ENCODE peak calls at places on chromosomes 1 and 21, in seven cellular contexts. Y is epithelial cell of esophagus, B is PC-3, N is neural progenitor cell, C is WERI-Rb-1, Z is right cardiac atrium, I is AG04449. U is an unnamed sample.

GRCh38 chr1:153345187-153346066 is 3.2 kb downstream of the PGLYRP4 start:
- DNase-seq in Y (no peak), B (no peak), N (no peak), C (peak), Z (no peak), I (no peak), U (no peak)

GRCh38 chr1:39683591-39684312 is 7.5 kb downstream of the HPCAL4 start:
- DNase-seq in Y (no peak), B (no peak), N (peak), C (no peak), Z (peak), I (no peak), U (peak)

GRCh38 chr1:81912383-81912782 is 111.6 kb downstream of the ADGRL2 start:
- DNase-seq in Y (peak), B (peak), N (no peak), C (no peak), Z (no peak), I (no peak), U (no peak)

GRCh38 chr1:207495816-207496792 is at the start of gene CR1:
- DNase-seq in Y (no peak), B (no peak), N (peak), C (no peak), Z (peak), I (no peak), U (peak)

GRCh38 chr21:23162213-23162946 is 2164.2 kb downstream of the NCAM2 start:
- DNase-seq in Y (peak), B (peak), N (no peak), C (no peak), Z (no peak), I (no peak), U (no peak)

GRCh38 chr1:43887748-43888147 is 45.9 kb upstream of the ARTN start:
- DNase-seq in Y (no peak), B (peak), N (no peak), C (no peak), Z (no peak), I (no peak), U (no peak)

GRCh38 chr1:230986976-230987375 is 8.1 kb downstream of the ARV1 start:
- DNase-seq in Y (peak), B (peak), N (no peak), C (no peak), Z (no peak), I (peak), U (no peak)

GRCh38 chr21:17441370-17441769 is 71.5 kb upstream of the CXADR start:
- DNase-seq in Y (peak), B (peak), N (no peak), C (no peak), Z (no peak), I (no peak), U (no peak)

GRCh38 chr21:34187935-34188334 is 114.6 kb downstream of the MRPS6 start:
- DNase-seq in Y (no peak), B (no peak), N (no peak), C (no peak), Z (peak), I (no peak), U (no peak)

GRCh38 chr1:50427818-50428779 is 4.9 kb upstream of the DMRTA2 start:
- DNase-seq in Y (no peak), B (no peak), N (peak), C (no peak), Z (no peak), I (no peak), U (peak)

GRCh38 chr1:175168782-175169181 is 23.8 kb downstream of the KIAA0040 start:
- DNase-seq in Y (no peak), B (no peak), N (no peak), C (no peak), Z (no peak), I (no peak), U (no peak)

GRCh38 chr1:231357831-231358354 is 19.8 kb downstream of the SPRTN start:
- DNase-seq in Y (peak), B (peak), N (peak), C (peak), Z (peak), I (peak), U (peak)

GRCh38 chr1:229001467-229001866 is 266.2 kb downstream of the RHOU start:
- DNase-seq in Y (no peak), B (no peak), N (no peak), C (no peak), Z (no peak), I (no peak), U (no peak)

GRCh38 chr1:153220606-153221303 is 3.4 kb downstream of the PRR9 start:
- DNase-seq in Y (no peak), B (no peak), N (no peak), C (peak), Z (no peak), I (no peak), U (no peak)

GRCh38 chr1:113146242-113147072 is 73.5 kb downstream of the LRIG2 start:
- DNase-seq in Y (no peak), B (no peak), N (no peak), C (no peak), Z (no peak), I (no peak), U (peak)

GRCh38 chr1:203511513-203511912 is 17.6 kb downstream of the OPTC start:
- DNase-seq in Y (no peak), B (no peak), N (no peak), C (no peak), Z (no peak), I (no peak), U (no peak)

GRCh38 chr1:9593492-9594465 is 5.1 kb downstream of the TMEM201 start:
- DNase-seq in Y (peak), B (peak), N (peak), C (peak), Z (peak), I (peak), U (peak)

GRCh38 chr1:36743286-36744005 is 260.7 kb upstream of the CSF3R start:
- DNase-seq in Y (no peak), B (no peak), N (no peak), C (no peak), Z (no peak), I (no peak), U (no peak)

GRCh38 chr1:66353207-66353606 is 180.7 kb upstream of the SGIP1 start:
- DNase-seq in Y (no peak), B (no peak), N (peak), C (no peak), Z (no peak), I (no peak), U (no peak)

GRCh38 chr1:29639741-29640427 is 403.6 kb downstream of the PTPRU start:
- DNase-seq in Y (peak), B (peak), N (no peak), C (no peak), Z (no peak), I (peak), U (no peak)

GRCh38 chr1:36203554-36204346 is 20.5 kb upstream of the THRAP3 start:
- DNase-seq in Y (peak), B (no peak), N (peak), C (no peak), Z (peak), I (no peak), U (peak)

GRCh38 chr1:19754482-19754881 is 45.2 kb downstream of the TMCO4 start:
- DNase-seq in Y (no peak), B (no peak), N (no peak), C (peak), Z (no peak), I (no peak), U (no peak)

GRCh38 chr1:212488436-212489283 is 55.9 kb downstream of the NENF start:
- DNase-seq in Y (peak), B (peak), N (peak), C (no peak), Z (peak), I (peak), U (no peak)

GRCh38 chr21:34202553-34203332 is 129.4 kb downstream of the MRPS6 start:
- DNase-seq in Y (no peak), B (no peak), N (peak), C (peak), Z (peak), I (no peak), U (peak)

GRCh38 chr1:1230656-1231399 is 973 bp downstream of the SDF4 start:
- DNase-seq in Y (peak), B (peak), N (no peak), C (no peak), Z (no peak), I (no peak), U (peak)

GRCh38 chr1:93662481-93663190 is 19.0 kb downstream of the BCAR3 start:
- DNase-seq in Y (no peak), B (no peak), N (no peak), C (no peak), Z (no peak), I (no peak), U (no peak)

DNA sequence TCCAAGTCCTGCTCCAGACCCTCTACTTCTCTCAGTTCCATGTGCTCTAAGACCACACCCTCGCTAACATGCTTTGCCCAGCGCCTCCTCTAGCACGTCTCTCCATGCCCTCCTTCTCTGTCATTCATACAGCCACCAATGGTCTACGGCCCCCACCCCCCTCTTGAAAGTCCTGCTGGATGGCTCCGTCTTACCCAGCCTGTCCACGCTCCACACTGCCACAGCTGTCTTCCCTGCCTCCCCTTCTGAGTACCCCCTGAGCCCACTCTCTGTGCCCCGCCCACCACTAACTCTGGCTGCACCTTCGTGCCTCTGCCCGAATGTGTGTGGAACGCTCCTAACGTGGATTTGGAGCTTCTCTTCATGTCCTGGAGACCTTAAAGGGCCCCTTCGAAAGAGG is 244.6 kb downstream of the TRABD2B start:
- DNase-seq in Y (no peak), B (no peak), N (no peak), C (no peak), Z (no peak), I (no peak), U (no peak)
- H3K4me3 ChIP-seq in Y (no peak), B (no peak), N (no peak), C (no peak), Z (no peak), I (no peak), U (no peak)

GRCh38 chr21:46668381-46668780 is 32.9 kb downstream of the PRMT2 start:
- DNase-seq in Y (no peak), B (no peak), N (no peak), C (no peak), Z (no peak), I (no peak), U (no peak)
- H3K4me3 ChIP-seq in Y (peak), B (peak), N (peak), C (peak), Z (no peak), I (peak), U (peak)

GRCh38 chr1:21651214-21652042 is 17.7 kb downstream of the RAP1GAP start:
- DNase-seq in Y (peak), B (peak), N (peak), C (peak), Z (no peak), I (no peak), U (peak)

GRCh38 chr1:21652937-21653743 is 16.0 kb downstream of the RAP1GAP start:
- DNase-seq in Y (no peak), B (no peak), N (no peak), C (no peak), Z (no peak), I (no peak), U (no peak)

GRCh38 chr1:21654209-21654608 is 14.9 kb downstream of the RAP1GAP start:
- DNase-seq in Y (no peak), B (no peak), N (no peak), C (no peak), Z (no peak), I (no peak), U (no peak)

GRCh38 chr1:21653744-21654100 is 15.4 kb downstream of the RAP1GAP start:
- DNase-seq in Y (no peak), B (no peak), N (no peak), C (no peak), Z (no peak), I (no peak), U (no peak)

DNA sequence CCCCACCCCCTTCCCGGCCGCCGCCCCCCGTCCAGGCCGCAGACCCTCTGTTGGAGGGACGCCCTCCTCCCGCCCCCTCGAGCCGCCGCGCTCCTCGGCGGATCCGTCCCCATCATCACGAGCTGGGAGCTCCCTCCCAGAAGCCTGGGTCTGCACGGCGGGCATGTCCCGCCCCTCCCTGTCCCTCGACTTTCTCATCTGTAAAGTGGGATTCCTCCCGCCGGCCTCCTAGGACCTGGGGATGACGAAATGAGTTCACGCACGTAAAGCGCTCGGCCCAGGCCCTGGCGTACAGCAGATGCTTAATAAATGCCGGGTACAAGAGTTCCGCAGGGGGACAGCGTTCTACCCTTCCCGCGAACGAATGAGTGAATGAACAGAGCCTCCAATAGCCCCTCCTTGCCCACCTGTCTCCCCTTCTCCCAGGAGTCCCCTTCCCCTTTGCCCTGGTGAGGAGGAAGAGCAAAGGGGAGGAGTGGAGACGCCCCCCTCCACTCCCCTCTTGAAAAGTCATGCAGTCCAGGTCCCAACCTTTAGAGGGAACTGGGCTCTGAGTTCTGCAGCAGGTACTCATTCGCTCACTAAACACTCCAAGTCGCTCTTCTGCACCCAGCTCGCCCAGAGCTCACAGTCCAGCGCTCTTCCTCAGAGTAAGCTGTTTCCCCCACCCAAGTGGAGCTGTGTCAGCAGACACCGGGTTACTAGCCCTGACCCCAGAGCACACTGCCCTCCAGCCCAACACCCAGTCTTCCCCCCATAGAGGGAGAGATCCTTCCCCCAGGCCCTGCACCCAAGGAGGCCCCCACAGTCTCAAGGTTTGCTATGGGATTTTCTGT is 16.8 kb downstream of the RAP1GAP start:
- DNase-seq in Y (no peak), B (no peak), N (peak), C (no peak), Z (no peak), I (no peak), U (no peak)
- H3K4me3 ChIP-seq in Y (no peak), B (no peak), N (peak), C (peak), Z (peak), I (no peak), U (no peak)

GRCh38 chr21:41361786-41362604 is at the start of gene MX2:
- DNase-seq in Y (no peak), B (peak), N (no peak), C (no peak), Z (peak), I (peak), U (no peak)
- H3K4me3 ChIP-seq in Y (no peak), B (peak), N (no peak), C (no peak), Z (peak), I (peak), U (no peak)

DNA sequence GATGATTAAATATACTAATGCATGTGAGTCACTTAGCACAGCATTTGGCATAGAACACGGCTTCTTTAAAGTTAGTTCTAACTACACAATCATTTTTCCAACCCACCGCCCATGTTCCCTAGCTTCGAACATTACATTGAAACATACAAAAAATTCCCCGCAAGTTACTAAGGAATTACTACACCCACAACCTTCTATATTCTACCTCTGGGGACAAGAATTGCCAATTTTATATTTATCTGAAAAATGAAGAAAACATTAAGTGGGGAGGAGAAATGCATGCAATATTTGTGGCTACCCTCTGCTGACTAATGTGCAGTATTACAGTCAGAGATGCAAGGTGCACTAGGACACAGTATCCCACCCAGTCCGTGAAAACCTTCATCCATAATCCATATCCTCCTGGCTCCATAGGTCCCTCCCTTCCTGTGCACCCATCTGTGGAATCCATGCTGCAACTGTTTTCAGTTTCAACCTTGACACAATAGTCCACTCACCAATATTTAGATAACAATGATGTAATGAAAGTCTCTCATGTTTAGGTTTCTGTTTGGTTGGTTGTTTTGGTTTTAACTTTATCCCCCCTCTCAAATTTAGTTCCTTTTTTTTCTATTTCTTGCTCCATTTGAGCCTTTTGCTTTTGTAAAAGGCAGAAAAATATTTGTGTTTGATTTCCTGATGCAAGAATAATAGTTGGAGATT is 31.6 kb downstream of the RGS5 start:
- DNase-seq in Y (peak), B (peak), N (no peak), C (peak), Z (no peak), I (no peak), U (no peak)
- H3K4me3 ChIP-seq in Y (no peak), B (peak), N (no peak), C (no peak), Z (no peak), I (no peak), U (no peak)

DNA sequence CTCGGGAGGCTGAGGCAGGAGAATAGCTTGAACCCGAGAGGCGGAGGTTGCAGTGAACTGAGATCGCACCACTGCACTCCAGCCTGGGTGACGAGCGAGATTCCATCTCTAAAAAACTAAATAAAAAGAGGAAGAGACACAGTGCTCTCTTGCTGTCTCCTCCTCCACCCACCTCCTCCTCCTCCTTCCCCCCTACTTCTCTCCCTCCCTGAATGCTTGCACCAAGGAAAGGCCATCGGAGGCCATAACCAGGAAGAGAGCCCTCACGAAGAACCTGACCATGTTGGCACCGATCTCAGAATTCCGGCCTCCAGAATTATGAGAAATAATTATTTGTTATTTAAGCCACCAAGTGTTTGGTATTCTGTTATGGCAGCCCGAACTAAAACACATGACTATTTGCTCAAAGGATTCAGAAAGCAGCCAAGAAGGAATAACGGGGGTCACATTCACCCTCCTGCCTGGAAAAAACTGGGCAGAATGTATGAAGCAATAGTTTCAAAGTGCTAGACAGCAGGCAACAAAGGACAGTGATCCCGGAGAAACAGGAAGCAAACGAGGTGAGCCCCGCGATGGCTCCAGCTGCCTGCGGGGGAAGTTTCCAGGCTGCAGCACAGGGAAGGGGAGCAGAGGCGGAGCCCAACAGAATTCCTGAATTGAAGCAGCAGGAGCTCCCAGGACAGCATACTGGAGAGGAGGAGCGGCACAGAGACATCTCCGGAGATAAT is 35.8 kb downstream of the LDLRAD1 start:
- DNase-seq in Y (peak), B (peak), N (peak), C (peak), Z (peak), I (no peak), U (peak)
- H3K4me3 ChIP-seq in Y (peak), B (peak), N (peak), C (no peak), Z (peak), I (peak), U (no peak)

GRCh38 chr1:227906550-227906991 is 41.2 kb downstream of the WNT9A start:
- DNase-seq in Y (no peak), B (no peak), N (no peak), C (no peak), Z (no peak), I (no peak), U (no peak)

GRCh38 chr1:227903614-227904501 is 43.9 kb downstream of the WNT9A start:
- DNase-seq in Y (no peak), B (no peak), N (no peak), C (no peak), Z (peak), I (no peak), U (no peak)

GRCh38 chr1:227905573-227906487 is 41.9 kb downstream of the WNT9A start:
- DNase-seq in Y (no peak), B (no peak), N (no peak), C (no peak), Z (no peak), I (no peak), U (no peak)

GRCh38 chr1:227903061-227903521 is 44.6 kb downstream of the WNT9A start:
- DNase-seq in Y (no peak), B (no peak), N (no peak), C (no peak), Z (peak), I (no peak), U (no peak)

GRCh38 chr1:227904541-227905335 is 43.0 kb downstream of the WNT9A start:
- DNase-seq in Y (no peak), B (no peak), N (no peak), C (no peak), Z (peak), I (no peak), U (no peak)
- H3K4me3 ChIP-seq in Y (no peak), B (no peak), N (no peak), C (no peak), Z (no peak), I (no peak), U (no peak)

DNA sequence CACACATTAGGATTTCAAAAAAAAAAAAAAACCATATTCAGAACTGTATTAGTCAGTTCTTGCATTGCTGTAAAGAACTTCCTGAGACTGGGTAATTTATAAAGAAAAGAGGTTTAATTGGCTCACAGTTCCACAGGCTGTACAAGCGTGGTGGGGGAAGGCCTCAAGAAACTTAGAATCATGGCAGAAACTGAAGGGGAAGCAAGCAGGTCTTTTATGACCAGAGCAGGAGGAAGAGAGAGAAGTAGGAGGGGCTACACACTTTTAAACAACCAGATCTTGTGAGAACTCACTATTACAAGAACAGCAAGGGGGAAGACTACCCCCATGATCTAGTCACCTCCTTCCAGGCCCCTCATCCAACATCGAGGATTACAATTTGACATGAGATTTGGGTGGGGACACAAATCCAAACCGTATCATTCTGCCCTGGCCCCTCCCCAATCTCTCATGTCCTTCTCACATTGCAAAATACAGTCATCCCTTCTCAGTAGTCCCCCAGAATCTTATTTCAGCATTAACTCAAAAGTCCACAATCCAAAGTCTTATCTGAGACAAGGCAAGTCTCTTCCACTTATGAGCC is 51.8 kb downstream of the POU2F1 start:
- DNase-seq in Y (no peak), B (no peak), N (no peak), C (no peak), Z (no peak), I (no peak), U (no peak)
- H3K4me3 ChIP-seq in Y (no peak), B (no peak), N (no peak), C (no peak), Z (no peak), I (no peak), U (no peak)